ENCODE peak calls at places on chromosomes 3 and 15, in ten cellular contexts. P is ovary, T is AG10803, J is endothelial cell, B is epithelial cell of esophagus, V is WTC11, F is thoracic aorta, S is Panc1, G is cardiac fibroblast, A is tibial nerve. L is an unnamed sample.
A peak's percentile ranks its signal among the peaks of the same experiment; 100 is the strongest.

GRCh38 chr3:111831840-111832239 is 27.2 kb upstream of the PHLDB2 start:
- DNase-seq in F (no peak), S (no peak), J (no peak), G (peak; percentile 54), T (peak; percentile 51), A (no peak), P (no peak), V (no peak), B (no peak), L (no peak)

GRCh38 chr3:43723121-43723734 is 32.5 kb downstream of the ABHD5 start:
- DNase-seq in V (no peak), P (no peak), B (peak; percentile 40), G (peak; percentile 73), T (peak; percentile 34), A (no peak), J (no peak), S (no peak), F (no peak), L (no peak)

GRCh38 chr15:86063328-86064180 is 16.1 kb upstream of the AGBL1 start:
- DNase-seq in P (no peak), G (no peak), A (no peak), T (no peak), V (no peak), B (no peak), J (no peak), S (no peak), F (no peak), L (no peak)

GRCh38 chr3:61727435-61727834 is 166.1 kb downstream of the PTPRG start:
- DNase-seq in T (no peak), J (no peak), A (no peak), S (no peak), F (no peak), P (no peak), G (no peak), B (no peak), V (no peak), L (no peak)

GRCh38 chr3:82940124-82940523 is 1178.7 kb upstream of the GBE1 start:
- DNase-seq in A (no peak), S (no peak), V (no peak), F (no peak), T (no peak), B (no peak), J (no peak), G (no peak), P (no peak), L (peak; percentile 5)

GRCh38 chr15:34185666-34186065 is 24.2 kb downstream of the KATNBL1 start:
- DNase-seq in A (no peak), V (no peak), J (no peak), G (peak; percentile 23), F (no peak), S (no peak), B (no peak), P (no peak), T (no peak), L (no peak)

GRCh38 chr3:171028779-171029232 is 2.3 kb upstream of the SLC2A2 start:
- DNase-seq in B (peak; percentile 48), V (no peak), T (peak; percentile 92), G (peak; percentile 91), F (no peak), P (no peak), S (no peak), A (peak; percentile 12), J (no peak), L (no peak)

GRCh38 chr3:105414841-105415240 is 48.1 kb downstream of the ALCAM start:
- DNase-seq in S (no peak), G (peak; percentile 32), B (no peak), J (no peak), T (no peak), P (no peak), F (no peak), A (no peak), V (no peak), L (no peak)

DNA sequence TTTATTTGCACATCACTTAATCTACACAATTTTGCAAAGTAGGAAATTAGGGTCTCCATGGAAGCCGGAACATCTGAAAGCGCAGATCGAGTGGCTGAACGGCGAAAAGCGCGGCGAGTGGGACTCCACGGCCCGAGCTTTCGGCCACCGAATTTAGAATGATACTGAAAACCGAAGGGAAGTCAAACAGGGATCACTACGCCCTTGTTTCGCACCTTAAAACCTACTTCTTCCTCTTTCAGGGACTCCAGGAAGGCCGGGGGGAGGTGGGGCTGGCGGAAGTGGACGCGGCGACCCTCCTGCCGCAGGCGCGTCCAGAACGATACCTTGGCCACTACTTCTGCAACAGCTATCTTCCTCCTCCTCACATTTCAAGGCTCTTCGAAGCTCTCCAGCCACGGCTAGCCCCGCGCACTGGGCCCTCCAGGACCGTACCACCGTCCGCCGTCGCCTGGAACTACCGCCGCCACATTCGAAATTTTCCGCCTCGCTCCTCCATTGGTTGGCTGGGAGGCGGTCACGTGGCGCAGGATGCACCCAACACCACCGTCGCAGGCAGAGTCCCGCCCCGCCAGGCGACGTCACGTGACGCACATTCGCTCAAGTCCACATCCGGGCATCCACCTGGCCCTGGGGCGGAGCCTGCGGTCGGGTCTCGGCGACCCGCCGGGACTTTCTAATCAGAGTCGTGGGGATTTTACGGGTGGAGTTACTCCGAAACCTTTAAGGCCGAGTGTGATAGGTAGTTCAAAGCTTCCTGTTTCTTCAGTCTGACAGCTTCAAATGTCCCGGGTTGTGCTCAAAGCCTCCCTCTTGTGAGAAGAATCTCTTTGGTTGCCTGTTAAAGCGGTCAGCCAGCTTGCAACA is at the start of gene SGO1:
- DNase-seq in J (peak; percentile 99), B (peak; percentile 99), A (peak; percentile 99), P (peak; percentile 100), G (peak; percentile 98), F (peak; percentile 98), S (peak; percentile 70), T (peak; percentile 95), V (peak; percentile 99), L (peak; percentile 99)
- TF ChIP-seq CTCF in J (no peak), B (no peak), A (peak; percentile 15), P (no peak), G (no peak), F (no peak), S (no peak), T (peak; percentile 28), V (no peak), L (no peak)

DNA sequence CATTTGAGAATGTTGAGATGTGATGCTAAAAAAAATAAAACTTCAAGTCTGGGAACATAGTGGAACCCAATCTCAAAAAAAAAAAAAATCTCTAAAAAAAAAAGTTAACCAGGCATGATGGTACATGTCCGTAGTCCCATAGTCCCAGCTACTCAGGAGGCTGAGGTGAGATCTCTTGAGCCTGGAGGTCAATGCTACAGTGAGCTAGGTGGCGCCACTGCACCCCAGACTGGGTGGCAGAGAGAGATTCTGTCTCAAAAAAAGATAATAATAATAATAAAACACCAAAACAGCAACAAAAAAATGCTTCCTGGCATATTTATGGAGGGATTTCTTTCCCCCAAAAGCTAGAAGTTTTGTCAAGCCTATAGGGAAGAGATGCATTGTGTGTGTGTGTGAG is 361.6 kb downstream of the ROBO1 start:
- DNase-seq in J (no peak), A (no peak), G (no peak), P (no peak), V (peak; percentile 45), B (peak; percentile 19), F (no peak), S (no peak), T (no peak), L (no peak)
- TF ChIP-seq CTCF in J (no peak), A (no peak), G (peak; percentile 25), P (no peak), V (peak; percentile 16), B (peak; percentile 49), F (no peak), S (peak; percentile 7), T (peak; percentile 8), L (no peak)

DNA sequence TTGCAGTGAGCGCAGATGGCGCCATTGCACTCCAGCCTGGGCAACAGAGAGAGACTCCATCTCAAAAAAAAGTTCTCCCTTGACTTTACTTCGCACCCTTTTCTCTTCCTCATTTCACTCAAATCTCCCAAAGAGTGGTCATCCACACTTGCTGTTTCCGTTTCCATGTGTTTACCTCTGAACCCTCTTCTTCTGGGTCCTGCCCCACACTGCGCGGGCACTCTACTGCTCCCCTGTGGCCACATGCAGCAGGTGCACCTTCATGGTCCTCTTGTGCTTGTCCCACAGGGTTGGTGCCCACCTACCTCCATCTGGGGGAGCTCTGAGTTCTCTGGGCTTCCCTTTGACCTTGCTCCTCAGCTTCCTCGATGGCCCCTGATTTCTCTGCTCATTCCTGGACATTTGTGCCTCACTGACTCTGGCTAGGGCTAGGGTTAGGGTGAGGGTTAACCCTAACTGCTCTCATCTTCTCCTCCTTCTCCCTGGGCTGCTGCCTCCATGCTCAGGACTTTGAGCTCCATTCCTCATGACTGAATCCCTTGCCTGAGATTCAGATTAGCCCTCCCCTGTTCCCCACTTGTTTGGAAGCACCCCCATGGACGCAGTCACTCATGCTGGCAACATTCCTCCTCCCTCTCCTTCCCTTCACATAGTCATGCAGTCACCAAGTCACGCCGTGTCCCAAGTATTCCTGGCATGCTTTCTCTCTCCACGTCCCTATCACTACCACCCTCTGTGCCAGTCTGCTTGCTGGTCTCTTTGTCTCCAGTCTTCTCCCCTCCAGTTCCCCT is 26.6 kb upstream of the KY start:
- DNase-seq in J (peak; percentile 20), P (no peak), B (no peak), F (no peak), S (no peak), V (peak; percentile 80), T (no peak), A (no peak), G (peak; percentile 11), L (peak; percentile 41)
- TF ChIP-seq CTCF in J (peak; percentile 53), P (no peak), B (peak; percentile 21), F (peak; percentile 61), S (peak; percentile 75), V (peak; percentile 69), T (peak; percentile 45), A (peak; percentile 19), G (peak; percentile 72), L (peak; percentile 64)

GRCh38 chr15:63502843-63503738 is 1.3 kb upstream of the USP3 start:
- DNase-seq in S (peak; percentile 85), A (peak; percentile 93), V (peak; percentile 66), F (peak; percentile 62), T (peak; percentile 98), G (peak; percentile 99), P (peak; percentile 84), B (peak; percentile 86), J (peak; percentile 76), L (peak; percentile 83)

GRCh38 chr15:63505842-63506222 is 1.4 kb downstream of the USP3 start:
- DNase-seq in G (no peak), T (peak; percentile 8), V (no peak), J (no peak), B (no peak), A (no peak), S (no peak), F (no peak), P (no peak), L (no peak)

GRCh38 chr15:63503739-63504246 is 600 bp upstream of the USP3 start:
- DNase-seq in T (peak; percentile 80), V (peak; percentile 36), G (peak; percentile 90), J (peak; percentile 34), S (peak; percentile 65), A (peak; percentile 48), F (peak; percentile 63), B (peak; percentile 94), P (peak; percentile 78), L (peak; percentile 73)

GRCh38 chr15:63504979-63505841 is 817 bp downstream of the USP3 start:
- DNase-seq in P (peak; percentile 73), G (peak; percentile 57), J (peak; percentile 50), B (peak; percentile 61), T (peak; percentile 62), F (no peak), S (no peak), V (peak; percentile 59), A (no peak), L (peak; percentile 42)

DNA sequence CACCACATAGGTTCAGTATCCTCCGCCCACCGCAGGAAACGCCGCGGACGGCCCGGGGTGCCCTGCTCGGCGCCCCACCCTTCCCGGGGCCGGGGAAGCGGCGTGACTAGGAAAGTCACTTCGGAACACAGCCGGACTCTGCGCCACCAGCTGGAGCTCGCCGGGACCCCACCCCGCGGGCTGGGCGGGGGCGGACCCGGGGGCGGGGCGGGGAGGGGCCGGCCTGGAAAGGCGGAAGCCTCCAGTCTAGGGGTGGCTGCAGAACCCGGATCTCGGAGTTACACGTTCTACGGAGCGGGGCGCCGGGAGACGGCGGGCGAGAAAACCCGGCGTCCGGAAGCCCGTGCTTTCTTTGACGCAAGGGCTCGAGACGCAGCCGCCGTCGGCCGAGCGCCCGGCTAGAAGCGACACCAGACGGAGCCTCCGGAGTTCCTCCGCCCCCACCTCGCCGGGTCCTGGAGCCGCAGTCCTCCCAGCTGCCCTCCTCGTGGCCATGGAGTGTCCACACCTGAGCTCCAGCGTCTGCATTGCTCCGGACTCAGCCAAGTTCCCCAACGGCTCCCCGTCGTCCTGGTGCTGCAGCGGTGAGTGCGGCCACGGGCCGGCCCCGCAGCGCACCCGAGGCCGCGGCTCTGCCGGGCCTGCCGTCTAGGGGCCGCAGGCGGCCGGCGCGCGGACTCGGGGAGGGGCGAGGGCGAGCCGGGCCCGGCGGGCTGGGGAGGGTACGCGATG is at the start of gene USP3:
- DNase-seq in T (peak; percentile 96), G (peak; percentile 98), P (peak; percentile 96), F (peak; percentile 71), J (peak; percentile 96), V (peak; percentile 92), S (peak; percentile 77), B (peak; percentile 97), A (peak; percentile 91), L (peak; percentile 96)
- TF ChIP-seq CTCF in T (no peak), G (peak; percentile 9), P (no peak), F (peak; percentile 63), J (peak; percentile 54), V (no peak), S (peak; percentile 49), B (peak; percentile 14), A (peak; percentile 69), L (peak; percentile 56)